ENCODE peak calls at places on chromosome 2, in six cellular contexts. F, X, I, P, H and C are unnamed samples.

GRCh38 chr2:117108741-117109267 is 705.7 kb upstream of the DDX18 start:
- DNase-seq in F (no peak), X (no peak), I (no peak), P (no peak), H (no peak), C (no peak)

GRCh38 chr2:98253461-98254073 is 92.7 kb upstream of the CNGA3 start:
- DNase-seq in F (peak; percentile 35), X (no peak), I (no peak), P (peak; percentile 73), H (no peak), C (no peak)

GRCh38 chr2:24315669-24316068 is 44.7 kb downstream of the ITSN2 start:
- DNase-seq in F (no peak), X (no peak), I (no peak), P (no peak), H (no peak), C (no peak)

GRCh38 chr2:232889876-232890401 is 19.9 kb downstream of the SNORC start:
- DNase-seq in F (no peak), X (peak; percentile 59), I (no peak), P (no peak), H (no peak), C (no peak)

GRCh38 chr2:12931211-12931844 is 214.6 kb downstream of the TRIB2 start:
- DNase-seq in F (no peak), X (no peak), I (no peak), P (peak; percentile 79), H (peak; percentile 10), C (no peak)

GRCh38 chr2:237859533-237860272 is at the start of gene RAMP1:
- DNase-seq in F (peak; percentile 56), X (peak; percentile 77), I (no peak), P (peak; percentile 32), H (peak; percentile 41), C (peak; percentile 79)

GRCh38 chr2:10931710-10932255 is 20.0 kb downstream of the KCNF1 start:
- DNase-seq in F (no peak), X (peak; percentile 44), I (no peak), P (peak; percentile 23), H (no peak), C (no peak)

GRCh38 chr2:96485350-96485749 is 19.8 kb downstream of the NEURL3 start:
- DNase-seq in F (no peak), X (no peak), I (no peak), P (no peak), H (no peak), C (no peak)

GRCh38 chr2:188969236-188970032 is 4.7 kb upstream of the COL3A1 start:
- DNase-seq in F (no peak), X (no peak), I (no peak), P (peak; percentile 57), H (no peak), C (no peak)